ENCODE peak calls at places on chromosomes 5 and 9, in eight cellular contexts. E is astrocyte, I is dorsolateral prefrontal cortex, X is H1, K is tibial nerve, W is A673, M is PC-3, G is kidney epithelial cell. C is an unnamed sample.

GRCh38 chr9:19741178-19741577 is 47.7 kb downstream of the SLC24A2 start:
- DNase-seq in E (no peak), I (no peak), X (no peak), K (no peak), W (no peak), M (no peak), G (no peak), C (no peak)

GRCh38 chr5:73451218-73452130 is 2.9 kb upstream of the FOXD1 start:
- DNase-seq in E (no peak), I (no peak), X (no peak), K (peak), W (peak), M (peak), G (no peak), C (peak)

GRCh38 chr9:95457769-95458168 is 59.0 kb downstream of the PTCH1 start:
- DNase-seq in E (peak), I (no peak), X (no peak), K (no peak), W (no peak), M (no peak), G (no peak), C (no peak)

GRCh38 chr9:4922730-4923129 is 62.3 kb upstream of the JAK2 start:
- DNase-seq in E (no peak), I (no peak), X (no peak), K (no peak), W (no peak), M (no peak), G (no peak), C (no peak)

GRCh38 chr5:36494756-36495637 is 111.4 kb upstream of the SLC1A3 start:
- DNase-seq in E (peak), I (no peak), X (no peak), K (no peak), W (peak), M (peak), G (no peak), C (peak)

GRCh38 chr5:131209506-131210191 is 38.9 kb downstream of the LYRM7 start:
- DNase-seq in E (no peak), I (no peak), X (no peak), K (no peak), W (peak), M (no peak), G (peak), C (no peak)

GRCh38 chr5:154575869-154576806 is 98.1 kb upstream of the HAND1 start:
- DNase-seq in E (no peak), I (no peak), X (no peak), K (no peak), W (no peak), M (peak), G (no peak), C (no peak)

GRCh38 chr5:90015584-90016018 is 394.0 kb downstream of the CETN3 start:
- DNase-seq in E (peak), I (no peak), X (no peak), K (no peak), W (no peak), M (peak), G (no peak), C (peak)

GRCh38 chr9:127938298-127938690 is 640 bp upstream of the DPM2 start:
- DNase-seq in E (no peak), I (no peak), X (no peak), K (no peak), W (no peak), M (no peak), G (no peak), C (no peak)

GRCh38 chr5:35430381-35431162 is 187.1 kb upstream of the SPEF2 start:
- DNase-seq in E (no peak), I (no peak), X (no peak), K (no peak), W (no peak), M (peak), G (no peak), C (no peak)

GRCh38 chr5:56522972-56523371 is 289.8 kb upstream of the ANKRD55 start:
- DNase-seq in E (no peak), I (no peak), X (no peak), K (peak), W (no peak), M (peak), G (no peak), C (peak)

GRCh38 chr9:134503301-134504105 is 138.1 kb upstream of the COL5A1 start:
- DNase-seq in E (no peak), I (no peak), X (no peak), K (peak), W (no peak), M (no peak), G (no peak), C (peak)

GRCh38 chr9:128005938-128006337 is 25.1 kb upstream of the EEIG1 start:
- DNase-seq in E (no peak), I (no peak), X (no peak), K (no peak), W (no peak), M (peak), G (no peak), C (no peak)

GRCh38 chr9:36575411-36575882 is 2.8 kb downstream of the MELK start:
- DNase-seq in E (no peak), I (no peak), X (no peak), K (no peak), W (no peak), M (peak), G (no peak), C (peak)

GRCh38 chr5:16741007-16741406 is 124.2 kb upstream of the RETREG1 start:
- DNase-seq in E (peak), I (no peak), X (no peak), K (no peak), W (no peak), M (no peak), G (no peak), C (peak)

GRCh38 chr5:168976311-168976893 is 324.5 kb downstream of the SLIT3 start:
- DNase-seq in E (peak), I (no peak), X (no peak), K (no peak), W (no peak), M (no peak), G (no peak), C (peak)

GRCh38 chr9:109967651-109968331 is 187.8 kb downstream of the PALM2AKAP2 start:
- DNase-seq in E (no peak), I (no peak), X (no peak), K (no peak), W (no peak), M (no peak), G (no peak), C (no peak)

GRCh38 chr9:136105398-136106135 is 10.5 kb upstream of the NACC2 start:
- DNase-seq in E (no peak), I (no peak), X (no peak), K (no peak), W (peak), M (no peak), G (no peak), C (peak)

GRCh38 chr5:138934971-138935370 is 59.8 kb upstream of the LRRTM2 start:
- DNase-seq in E (no peak), I (no peak), X (no peak), K (no peak), W (no peak), M (no peak), G (no peak), C (no peak)

GRCh38 chr5:138929571-138929955 is 54.4 kb upstream of the LRRTM2 start:
- DNase-seq in E (no peak), I (no peak), X (no peak), K (no peak), W (no peak), M (no peak), G (no peak), C (no peak)

GRCh38 chr5:138930371-138931097 is 55.4 kb upstream of the LRRTM2 start:
- DNase-seq in E (no peak), I (no peak), X (no peak), K (peak), W (no peak), M (no peak), G (no peak), C (no peak)

GRCh38 chr5:138933522-138934290 is 58.6 kb upstream of the LRRTM2 start:
- DNase-seq in E (no peak), I (no peak), X (no peak), K (no peak), W (no peak), M (no peak), G (no peak), C (no peak)

DNA sequence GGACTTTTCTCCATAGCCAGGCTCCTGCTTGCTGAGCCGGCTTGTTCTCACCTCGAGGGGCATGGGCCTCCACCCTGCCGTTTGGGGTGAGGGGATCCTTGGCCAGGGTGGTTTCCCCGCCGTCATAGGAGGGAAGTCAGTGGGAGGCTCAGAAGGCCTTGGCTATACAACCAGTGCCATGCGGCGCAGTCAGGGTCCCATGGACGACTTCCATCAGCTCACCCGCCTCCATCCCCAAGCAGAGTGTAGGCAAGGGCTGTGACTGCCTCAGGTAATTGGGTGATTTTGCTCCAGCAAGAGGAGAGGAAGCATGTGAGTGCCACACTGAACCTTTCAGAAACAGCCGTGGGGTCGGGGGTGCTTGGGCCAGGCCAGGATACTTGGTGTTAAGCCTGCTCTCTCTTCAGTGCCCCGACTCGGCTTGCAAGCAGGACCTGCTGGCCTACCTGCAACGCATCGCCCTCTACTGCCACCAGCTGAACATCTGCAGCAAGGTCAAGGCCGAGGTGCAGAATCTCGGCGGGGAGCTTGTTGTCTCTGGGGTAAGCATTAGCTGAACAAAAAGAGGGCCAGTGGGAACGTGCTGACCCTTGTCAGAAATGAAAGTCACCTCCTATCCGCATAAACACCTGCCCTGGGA is 57.2 kb upstream of the LRRTM2 start:
- DNase-seq in E (no peak), I (peak), X (no peak), K (no peak), W (no peak), M (no peak), G (no peak), C (no peak)
- TF ChIP-seq CTCF in E (no peak), I (no peak), X (peak), K (no peak), W (peak), M (no peak), G (peak), C (no peak)

GRCh38 chr5:38657020-38657419 is 100.6 kb upstream of the LIFR start:
- DNase-seq in E (no peak), I (no peak), X (no peak), K (no peak), W (no peak), M (no peak), G (no peak), C (no peak)

GRCh38 chr5:38663276-38663675 is 106.8 kb upstream of the LIFR start:
- DNase-seq in E (no peak), I (no peak), X (no peak), K (no peak), W (no peak), M (no peak), G (no peak), C (no peak)

GRCh38 chr5:38662088-38662487 is 105.6 kb upstream of the LIFR start:
- DNase-seq in E (no peak), I (no peak), X (no peak), K (no peak), W (no peak), M (no peak), G (no peak), C (no peak)

GRCh38 chr5:38655691-38656090 is 99.2 kb upstream of the LIFR start:
- DNase-seq in E (no peak), I (no peak), X (no peak), K (no peak), W (no peak), M (no peak), G (no peak), C (no peak)

DNA sequence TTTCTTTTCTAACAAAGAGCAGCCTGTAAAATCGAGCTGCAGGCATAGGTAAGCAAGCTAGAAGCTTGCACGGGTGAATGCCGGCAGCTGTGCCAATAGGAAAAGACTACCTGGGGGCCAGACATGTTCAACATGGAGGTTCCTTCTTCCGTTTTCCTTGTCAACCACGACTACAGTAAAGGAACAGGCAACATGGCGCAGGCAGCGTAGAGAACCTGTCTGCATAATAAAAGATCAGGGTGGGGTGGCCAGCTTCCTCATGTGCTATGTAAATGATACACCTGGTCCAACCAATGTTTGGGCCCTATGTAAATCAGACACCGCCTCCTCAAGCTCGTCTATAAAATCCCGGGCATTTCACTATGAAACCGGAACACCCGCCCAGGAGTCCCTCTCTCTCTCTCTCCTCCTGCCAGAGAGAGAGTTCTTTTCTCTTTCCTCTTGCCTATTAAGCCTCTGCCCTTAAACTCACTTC is 103.8 kb upstream of the LIFR start:
- DNase-seq in E (no peak), I (no peak), X (no peak), K (no peak), W (peak), M (peak), G (peak), C (no peak)
- H3K4me3 ChIP-seq in E (no peak), I (no peak), X (no peak), K (no peak), W (peak), M (peak), G (peak), C (no peak)

GRCh38 chr9:12716823-12717222 is 23.6 kb downstream of the TYRP1 start:
- DNase-seq in E (no peak), I (no peak), X (no peak), K (no peak), W (no peak), M (peak), G (no peak), C (no peak)
- TF ChIP-seq CTCF in E (no peak), I (peak), X (no peak), K (no peak), W (peak), M (peak), G (no peak), C (no peak)

DNA sequence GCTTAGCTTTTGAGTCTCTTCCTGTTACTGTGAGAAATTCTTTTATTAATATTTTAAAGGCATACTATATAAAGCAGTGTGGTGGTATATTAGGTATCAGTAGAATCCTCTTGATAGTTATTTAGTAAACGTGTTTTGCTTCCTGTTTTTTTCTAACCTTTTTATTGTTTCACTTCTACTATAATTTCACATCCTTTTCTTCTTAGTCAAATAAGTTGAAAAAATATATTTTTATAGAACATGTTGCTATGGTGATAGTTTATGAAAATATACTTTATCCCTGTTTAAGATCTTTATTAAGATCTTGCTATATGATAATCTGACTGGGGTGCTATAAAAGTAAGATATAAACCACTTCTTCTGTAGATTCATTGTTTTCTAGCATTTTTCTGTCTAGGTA is 2.1 kb downstream of the POLK start:
- DNase-seq in E (no peak), I (no peak), X (no peak), K (no peak), W (no peak), M (no peak), G (no peak), C (no peak)
- H3K4me3 ChIP-seq in E (no peak), I (no peak), X (no peak), K (no peak), W (peak), M (peak), G (no peak), C (no peak)

GRCh38 chr9:123418052-123418430 is 62.0 kb downstream of the CRB2 start:
- DNase-seq in E (no peak), I (peak), X (no peak), K (no peak), W (no peak), M (no peak), G (no peak), C (no peak)

GRCh38 chr9:123418506-123418905 is 62.5 kb downstream of the CRB2 start:
- DNase-seq in E (no peak), I (no peak), X (no peak), K (no peak), W (no peak), M (no peak), G (no peak), C (no peak)

GRCh38 chr9:123419091-123419490 is 63.1 kb downstream of the CRB2 start:
- DNase-seq in E (no peak), I (peak), X (no peak), K (no peak), W (no peak), M (no peak), G (no peak), C (no peak)

GRCh38 chr9:123416171-123416570 is 60.2 kb downstream of the CRB2 start:
- DNase-seq in E (no peak), I (peak), X (no peak), K (no peak), W (no peak), M (no peak), G (no peak), C (no peak)

DNA sequence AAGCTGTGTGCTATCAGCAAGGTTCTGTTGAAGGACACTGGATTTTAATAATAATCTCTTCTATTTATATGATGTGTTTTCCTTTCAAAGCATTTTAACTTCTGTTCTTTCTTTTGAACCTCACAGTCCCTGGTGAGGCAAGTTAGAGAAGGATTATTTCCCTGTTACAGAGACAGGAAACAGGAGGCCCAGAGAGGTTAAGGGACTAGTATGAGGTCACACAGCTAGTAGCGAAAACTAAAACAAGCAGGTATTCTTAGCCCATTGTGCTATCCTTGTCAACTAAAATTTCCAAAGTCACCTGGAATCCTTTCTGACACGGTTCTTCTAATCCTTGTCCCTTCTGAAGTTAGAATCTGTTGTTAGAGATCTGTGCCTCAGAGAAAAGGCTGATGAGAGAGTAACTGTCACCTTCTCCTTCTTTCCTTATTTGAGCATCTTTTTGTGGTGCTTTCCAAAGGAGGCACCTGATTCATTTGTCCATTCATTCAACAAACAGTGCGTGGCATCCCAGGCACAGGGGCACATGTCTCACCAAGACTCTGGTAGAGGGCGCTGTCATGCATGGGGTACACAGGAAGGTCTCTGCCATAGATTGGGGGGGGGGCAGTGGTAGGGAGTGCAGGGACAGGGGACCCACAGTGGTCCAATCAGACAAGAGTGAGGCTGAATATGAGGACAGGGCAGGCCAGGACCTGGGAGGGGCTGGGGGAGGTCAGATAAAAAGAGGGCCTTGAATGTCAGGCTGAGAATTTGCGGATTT is 61.5 kb downstream of the CRB2 start:
- DNase-seq in E (no peak), I (peak), X (no peak), K (no peak), W (no peak), M (no peak), G (no peak), C (no peak)
- TF ChIP-seq CTCF in E (no peak), I (no peak), X (peak), K (no peak), W (peak), M (peak), G (no peak), C (no peak)

GRCh38 chr9:101226803-101227202 is 158.0 kb downstream of the BAAT start:
- DNase-seq in E (no peak), I (no peak), X (no peak), K (no peak), W (no peak), M (no peak), G (no peak), C (no peak)
- H3K4me3 ChIP-seq in E (no peak), I (no peak), X (no peak), K (no peak), W (no peak), M (no peak), G (no peak), C (no peak)

DNA sequence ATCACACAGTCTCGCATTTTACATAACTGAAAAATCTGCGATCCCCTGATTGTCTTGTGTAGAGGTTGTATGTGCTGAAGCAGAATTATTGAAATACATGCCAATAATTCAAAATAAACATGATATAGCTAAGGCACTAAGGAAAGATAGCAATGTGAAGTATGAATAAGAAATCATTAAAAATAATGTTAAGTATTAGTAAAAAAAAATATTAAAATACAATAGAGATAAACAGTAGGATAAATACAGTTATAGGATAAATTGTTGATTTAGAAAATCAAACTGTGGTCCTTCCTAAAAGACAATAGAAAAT is 121.1 kb downstream of the FBXL17 start:
- DNase-seq in E (no peak), I (no peak), X (no peak), K (no peak), W (no peak), M (no peak), G (no peak), C (no peak)
- TF ChIP-seq CTCF in E (no peak), I (peak), X (no peak), K (no peak), W (no peak), M (no peak), G (no peak), C (no peak)

GRCh38 chr9:17480966-17481365 is 97.9 kb upstream of the SH3GL2 start:
- DNase-seq in E (no peak), I (no peak), X (no peak), K (no peak), W (no peak), M (no peak), G (no peak), C (no peak)
- H3K4me3 ChIP-seq in E (no peak), I (no peak), X (no peak), K (no peak), W (no peak), M (no peak), G (no peak), C (no peak)